ENCODE peak calls at places on chromosomes 6 and 20, in nine cellular contexts. One of them, this sample, is unnamed.

GRCh38 chr6:105985098-105985815 is 100.9 kb upstream of the PRDM1 start:
- DNase-seq in activated CD8-positive, alpha-beta memory T cell treated with anti-CD3 and anti-CD28 coated beads for 1 hour: no peak
- DNase-seq in SW480: peak; percentile 16
- DNase-seq in uterus: no peak
- DNase-seq in NCI-H1092 treated with DMSO at 0.1 percent for 48 hours: no peak
- DNase-seq in Karpas-422: no peak
- DNase-seq in NCI-H1105: peak; percentile 35
- DNase-seq in mammary epithelial cell: no peak
- DNase-seq in posterior cingulate gyrus: no peak
- DNase-seq in this sample: no peak

GRCh38 chr6:70530023-70530422 is 36.7 kb upstream of the SDHAF4 start:
- DNase-seq in NCI-H1092 treated with DMSO at 0.1 percent for 48 hours: no peak
- DNase-seq in Karpas-422: no peak
- DNase-seq in SW480: no peak
- DNase-seq in NCI-H1105: no peak
- DNase-seq in uterus: no peak
- DNase-seq in mammary epithelial cell: no peak
- DNase-seq in posterior cingulate gyrus: no peak
- DNase-seq in activated CD8-positive, alpha-beta memory T cell treated with anti-CD3 and anti-CD28 coated beads for 1 hour: no peak
- DNase-seq in this sample: no peak

GRCh38 chr20:62507323-62507722 is 31.5 kb upstream of the GATA5 start:
- DNase-seq in mammary epithelial cell: no peak
- DNase-seq in posterior cingulate gyrus: no peak
- DNase-seq in NCI-H1092 treated with DMSO at 0.1 percent for 48 hours: no peak
- DNase-seq in activated CD8-positive, alpha-beta memory T cell treated with anti-CD3 and anti-CD28 coated beads for 1 hour: no peak
- DNase-seq in uterus: no peak
- DNase-seq in NCI-H1105: no peak
- DNase-seq in Karpas-422: no peak
- DNase-seq in SW480: no peak
- DNase-seq in this sample: no peak

GRCh38 chr6:30780642-30780920 is 36.2 kb upstream of the IER3 start:
- DNase-seq in uterus: no peak
- DNase-seq in NCI-H1105: no peak
- DNase-seq in Karpas-422: no peak
- DNase-seq in mammary epithelial cell: no peak
- DNase-seq in posterior cingulate gyrus: no peak
- DNase-seq in SW480: no peak
- DNase-seq in NCI-H1092 treated with DMSO at 0.1 percent for 48 hours: no peak
- DNase-seq in activated CD8-positive, alpha-beta memory T cell treated with anti-CD3 and anti-CD28 coated beads for 1 hour: no peak
- DNase-seq in this sample: no peak

GRCh38 chr6:51489133-51489532 is 598.3 kb downstream of the PKHD1 start:
- DNase-seq in posterior cingulate gyrus: no peak
- DNase-seq in uterus: no peak
- DNase-seq in activated CD8-positive, alpha-beta memory T cell treated with anti-CD3 and anti-CD28 coated beads for 1 hour: no peak
- DNase-seq in NCI-H1092 treated with DMSO at 0.1 percent for 48 hours: no peak
- DNase-seq in NCI-H1105: peak; percentile 7
- DNase-seq in mammary epithelial cell: no peak
- DNase-seq in Karpas-422: no peak
- DNase-seq in SW480: no peak
- DNase-seq in this sample: no peak

GRCh38 chr20:36644713-36645109 is 1.3 kb downstream of the SLA2 start:
- DNase-seq in mammary epithelial cell: no peak
- DNase-seq in NCI-H1105: no peak
- DNase-seq in uterus: no peak
- DNase-seq in NCI-H1092 treated with DMSO at 0.1 percent for 48 hours: no peak
- DNase-seq in Karpas-422: no peak
- DNase-seq in activated CD8-positive, alpha-beta memory T cell treated with anti-CD3 and anti-CD28 coated beads for 1 hour: peak; percentile 13
- DNase-seq in SW480: no peak
- DNase-seq in posterior cingulate gyrus: no peak
- DNase-seq in this sample: no peak

GRCh38 chr6:36731622-36732310 is 34.1 kb downstream of the RAB44 start:
- DNase-seq in NCI-H1092 treated with DMSO at 0.1 percent for 48 hours: no peak
- DNase-seq in activated CD8-positive, alpha-beta memory T cell treated with anti-CD3 and anti-CD28 coated beads for 1 hour: no peak
- DNase-seq in SW480: no peak
- DNase-seq in NCI-H1105: no peak
- DNase-seq in posterior cingulate gyrus: no peak
- DNase-seq in mammary epithelial cell: no peak
- DNase-seq in uterus: no peak
- DNase-seq in Karpas-422: no peak
- DNase-seq in this sample: no peak

GRCh38 chr6:113184736-113185135 is 672.4 kb upstream of the MARCKS start:
- DNase-seq in NCI-H1092 treated with DMSO at 0.1 percent for 48 hours: no peak
- DNase-seq in uterus: no peak
- DNase-seq in SW480: no peak
- DNase-seq in mammary epithelial cell: no peak
- DNase-seq in NCI-H1105: no peak
- DNase-seq in activated CD8-positive, alpha-beta memory T cell treated with anti-CD3 and anti-CD28 coated beads for 1 hour: no peak
- DNase-seq in Karpas-422: no peak
- DNase-seq in posterior cingulate gyrus: no peak
- DNase-seq in this sample: no peak

GRCh38 chr6:100379386-100379785 is 85.3 kb downstream of the SIM1 start:
- DNase-seq in Karpas-422: no peak
- DNase-seq in uterus: no peak
- DNase-seq in NCI-H1092 treated with DMSO at 0.1 percent for 48 hours: no peak
- DNase-seq in mammary epithelial cell: no peak
- DNase-seq in activated CD8-positive, alpha-beta memory T cell treated with anti-CD3 and anti-CD28 coated beads for 1 hour: no peak
- DNase-seq in SW480: no peak
- DNase-seq in NCI-H1105: no peak
- DNase-seq in posterior cingulate gyrus: no peak
- DNase-seq in this sample: no peak

GRCh38 chr6:11971154-11971553 is 41.0 kb upstream of the HIVEP1 start:
- DNase-seq in activated CD8-positive, alpha-beta memory T cell treated with anti-CD3 and anti-CD28 coated beads for 1 hour: no peak
- DNase-seq in Karpas-422: no peak
- DNase-seq in uterus: no peak
- DNase-seq in SW480: peak; percentile 1
- DNase-seq in posterior cingulate gyrus: no peak
- DNase-seq in mammary epithelial cell: peak; percentile 14
- DNase-seq in NCI-H1092 treated with DMSO at 0.1 percent for 48 hours: no peak
- DNase-seq in NCI-H1105: no peak
- DNase-seq in this sample: no peak

GRCh38 chr6:156975414-156975813 is 198.2 kb downstream of the ARID1B start:
- DNase-seq in NCI-H1105: no peak
- DNase-seq in Karpas-422: peak; percentile 80
- DNase-seq in activated CD8-positive, alpha-beta memory T cell treated with anti-CD3 and anti-CD28 coated beads for 1 hour: no peak
- DNase-seq in SW480: no peak
- DNase-seq in posterior cingulate gyrus: no peak
- DNase-seq in uterus: no peak
- DNase-seq in NCI-H1092 treated with DMSO at 0.1 percent for 48 hours: no peak
- DNase-seq in mammary epithelial cell: no peak
- DNase-seq in this sample: no peak

GRCh38 chr20:19745584-19745983 is 12.5 kb upstream of the RIN2 start:
- DNase-seq in posterior cingulate gyrus: no peak
- DNase-seq in NCI-H1105: no peak
- DNase-seq in SW480: no peak
- DNase-seq in uterus: no peak
- DNase-seq in Karpas-422: no peak
- DNase-seq in NCI-H1092 treated with DMSO at 0.1 percent for 48 hours: no peak
- DNase-seq in activated CD8-positive, alpha-beta memory T cell treated with anti-CD3 and anti-CD28 coated beads for 1 hour: no peak
- DNase-seq in mammary epithelial cell: no peak
- DNase-seq in this sample: no peak

GRCh38 chr20:45052698-45053440 is 48.1 kb downstream of the KCNS1 start:
- DNase-seq in activated CD8-positive, alpha-beta memory T cell treated with anti-CD3 and anti-CD28 coated beads for 1 hour: no peak
- DNase-seq in SW480: no peak
- DNase-seq in mammary epithelial cell: peak; percentile 71
- DNase-seq in NCI-H1092 treated with DMSO at 0.1 percent for 48 hours: no peak
- DNase-seq in Karpas-422: no peak
- DNase-seq in uterus: no peak
- DNase-seq in NCI-H1105: no peak
- DNase-seq in posterior cingulate gyrus: no peak
- DNase-seq in this sample: no peak

GRCh38 chr6:150056916-150057315 is 12.0 kb downstream of the ULBP3 start:
- DNase-seq in activated CD8-positive, alpha-beta memory T cell treated with anti-CD3 and anti-CD28 coated beads for 1 hour: no peak
- DNase-seq in NCI-H1105: no peak
- DNase-seq in mammary epithelial cell: no peak
- DNase-seq in SW480: no peak
- DNase-seq in posterior cingulate gyrus: no peak
- DNase-seq in NCI-H1092 treated with DMSO at 0.1 percent for 48 hours: no peak
- DNase-seq in Karpas-422: no peak
- DNase-seq in uterus: no peak
- DNase-seq in this sample: no peak

GRCh38 chr20:34904202-34904621 is 27.8 kb downstream of the ACSS2 start:
- DNase-seq in NCI-H1105: no peak
- DNase-seq in posterior cingulate gyrus: no peak
- DNase-seq in Karpas-422: no peak
- DNase-seq in activated CD8-positive, alpha-beta memory T cell treated with anti-CD3 and anti-CD28 coated beads for 1 hour: no peak
- DNase-seq in SW480: no peak
- DNase-seq in uterus: no peak
- DNase-seq in NCI-H1092 treated with DMSO at 0.1 percent for 48 hours: no peak
- DNase-seq in mammary epithelial cell: no peak
- DNase-seq in this sample: no peak

GRCh38 chr6:83709748-83710050 is 798 bp upstream of the SNAP91 start:
- DNase-seq in NCI-H1105: no peak
- DNase-seq in mammary epithelial cell: no peak
- DNase-seq in posterior cingulate gyrus: no peak
- DNase-seq in uterus: no peak
- DNase-seq in SW480: no peak
- DNase-seq in activated CD8-positive, alpha-beta memory T cell treated with anti-CD3 and anti-CD28 coated beads for 1 hour: no peak
- DNase-seq in NCI-H1092 treated with DMSO at 0.1 percent for 48 hours: no peak
- DNase-seq in Karpas-422: no peak
- DNase-seq in this sample: no peak